ENCODE peak calls at places on chromosomes 11 and 22, in ten cellular contexts. Z is stimulated activated effector memory CD8-positive, alpha-beta T cell treated with anti-CD3 and anti-CD28 coated beads, Interleukin-12 subunit alpha, Interleukin-12 subunit beta, amount 100 ng/mL, for 72 hours; Y is stimulated activated CD4-positive, alpha-beta T cell treated with anti-CD3 and anti-CD28 coated beads, Interleukin-15, amount 100 ng/mL, for 24 hours; M is EH; L is lung; N is activated CD4-positive, alpha-beta T cell treated with anti-CD3 and anti-CD28 coated beads, Interleukin-2, amount 50 U/mL, for 48 hours; U is activated T-cell treated with anti-CD3 and anti-CD28 coated beads, Interleukin-2, amount 50 U/mL, for 1 hour; A is caudate nucleus; J is M059J; R is hepatic stellate cell. W is an unnamed sample.

GRCh38 chr11:72844356-72844755 is 30.1 kb downstream of the ATG16L2 start:
- DNase-seq in U (no peak), N (no peak), Y (no peak), R (no peak), L (no peak), Z (no peak), A (no peak), M (peak), J (no peak), W (peak)

GRCh38 chr11:73236879-73237278 is 18.8 kb downstream of the P2RY2 start:
- DNase-seq in M (peak), Z (peak), Y (peak), U (no peak), A (no peak), R (no peak), J (peak), N (peak), L (peak), W (peak)

GRCh38 chr11:81874627-81875026 is 859.0 kb downstream of the FAM181B start:
- DNase-seq in J (no peak), A (no peak), Y (no peak), R (no peak), U (no peak), M (no peak), N (no peak), Z (no peak), L (no peak), W (no peak)

GRCh38 chr11:104531075-104531474 is 367.1 kb upstream of the PDGFD start:
- DNase-seq in A (no peak), N (no peak), L (no peak), R (no peak), Y (peak), M (peak), U (no peak), J (peak), Z (no peak), W (no peak)

GRCh38 chr11:107576497-107577086 is 11.1 kb upstream of the ALKBH8 start:
- DNase-seq in J (peak), Y (peak), R (no peak), L (peak), N (peak), A (no peak), Z (peak), U (peak), M (peak), W (peak)

GRCh38 chr11:129766858-129767604 is 48.6 kb upstream of the TMEM45B start:
- DNase-seq in M (peak), Z (no peak), A (no peak), R (no peak), U (peak), Y (peak), N (peak), J (peak), L (no peak), W (peak)

GRCh38 chr11:22472306-22472705 is 134.1 kb downstream of the SLC17A6 start:
- DNase-seq in J (peak), Z (no peak), L (no peak), U (no peak), A (no peak), N (no peak), R (no peak), M (no peak), Y (no peak), W (no peak)

GRCh38 chr11:10294289-10294953 is 402 bp upstream of the SBF2 start:
- DNase-seq in Y (no peak), N (no peak), J (peak), L (no peak), M (peak), Z (no peak), R (peak), U (peak), A (no peak), W (peak)

GRCh38 chr11:2892215-2893020 is 6.8 kb upstream of the CDKN1C start:
- DNase-seq in J (peak), Y (peak), M (peak), R (peak), L (peak), A (no peak), N (peak), Z (peak), U (peak), W (no peak)

GRCh38 chr11:86606849-86607481 is 65.5 kb downstream of the ME3 start:
- DNase-seq in N (no peak), Z (no peak), M (peak), R (no peak), L (no peak), J (peak), U (no peak), A (no peak), Y (no peak), W (peak)

GRCh38 chr11:108322666-108323065 is 99.8 kb downstream of the ATM start:
- DNase-seq in M (no peak), U (no peak), Y (no peak), R (no peak), L (no peak), A (no peak), J (no peak), N (no peak), Z (no peak), W (no peak)

GRCh38 chr11:33645686-33646085 is 54.9 kb downstream of the C11orf91 start:
- DNase-seq in J (no peak), M (no peak), Y (no peak), Z (no peak), U (no peak), R (no peak), A (no peak), L (no peak), N (no peak), W (no peak)

GRCh38 chr22:38240734-38241252 is 32.0 kb downstream of the TMEM184B start:
- DNase-seq in Y (no peak), N (no peak), U (no peak), R (peak), A (no peak), M (peak), J (peak), Z (no peak), L (no peak), W (peak)

GRCh38 chr11:69122642-69123431 is 32.9 kb upstream of the SMIM38 start:
- DNase-seq in Y (peak), Z (no peak), A (peak), M (peak), N (peak), R (peak), J (peak), U (peak), L (peak), W (peak)

GRCh38 chr11:64870893-64871849 is 7.2 kb downstream of the EHD1 start:
- DNase-seq in R (no peak), L (no peak), Y (no peak), U (no peak), N (no peak), Z (no peak), M (no peak), A (no peak), J (no peak), W (no peak)

GRCh38 chr11:19723572-19724342 is 11.1 kb downstream of the NAV2 start:
- DNase-seq in Z (peak), R (no peak), Y (peak), U (peak), A (no peak), L (no peak), N (peak), J (peak), M (peak), W (peak)

GRCh38 chr11:34972892-34973291 is 56.5 kb downstream of the PDHX start:
- DNase-seq in Z (no peak), L (no peak), Y (no peak), N (no peak), A (no peak), U (no peak), M (peak), R (peak), J (peak), W (peak)

GRCh38 chr22:46931414-46931813 is 169.0 kb downstream of the TBC1D22A start:
- DNase-seq in M (peak), Z (no peak), U (no peak), L (no peak), A (no peak), J (peak), Y (no peak), R (no peak), N (no peak), W (peak)

GRCh38 chr22:45422237-45422983 is 8.9 kb downstream of the RIBC2 start:
- DNase-seq in R (no peak), Y (no peak), L (peak), N (no peak), U (no peak), A (no peak), J (no peak), M (no peak), Z (no peak), W (no peak)

GRCh38 chr11:128496684-128497056 is 90.7 kb downstream of the ETS1 start:
- DNase-seq in A (no peak), L (no peak), M (no peak), Z (no peak), R (no peak), N (no peak), U (no peak), Y (no peak), J (no peak), W (no peak)

W was measured in RPMI7951.